ENCODE peak calls at places on chromosome 6, in eight cellular contexts. One of them, this sample, is unnamed.

GRCh38 chr6:111888928-111889696 is 15.9 kb upstream of the FYN start:
- DNase-seq in upper lobe of right lung: no peak
- DNase-seq in amniotic stem cell: no peak
- DNase-seq in C1 segment of cervical spinal cord: no peak
- DNase-seq in T-helper 1 cell: no peak
- DNase-seq in cardiac muscle cell: peak
- DNase-seq in NCI-H526 treated with DMSO at 0.1 percent for 48 hours: no peak
- DNase-seq in nucleus accumbens: no peak
- DNase-seq in this sample: no peak

GRCh38 chr6:52574709-52575489 is 2.0 kb downstream of the TRAM2 start:
- DNase-seq in upper lobe of right lung: no peak
- DNase-seq in amniotic stem cell: no peak
- DNase-seq in C1 segment of cervical spinal cord: no peak
- DNase-seq in T-helper 1 cell: peak
- DNase-seq in cardiac muscle cell: no peak
- DNase-seq in NCI-H526 treated with DMSO at 0.1 percent for 48 hours: no peak
- DNase-seq in nucleus accumbens: no peak
- DNase-seq in this sample: no peak

GRCh38 chr6:100228437-100229424 is 234.7 kb upstream of the MCHR2 start:
- DNase-seq in upper lobe of right lung: peak
- DNase-seq in amniotic stem cell: no peak
- DNase-seq in C1 segment of cervical spinal cord: no peak
- DNase-seq in T-helper 1 cell: no peak
- DNase-seq in cardiac muscle cell: peak
- DNase-seq in NCI-H526 treated with DMSO at 0.1 percent for 48 hours: peak
- DNase-seq in nucleus accumbens: peak
- DNase-seq in this sample: no peak

GRCh38 chr6:68559052-68559451 is 76.0 kb upstream of the ADGRB3 start:
- DNase-seq in upper lobe of right lung: no peak
- DNase-seq in amniotic stem cell: no peak
- DNase-seq in C1 segment of cervical spinal cord: no peak
- DNase-seq in T-helper 1 cell: no peak
- DNase-seq in cardiac muscle cell: no peak
- DNase-seq in NCI-H526 treated with DMSO at 0.1 percent for 48 hours: no peak
- DNase-seq in nucleus accumbens: no peak
- DNase-seq in this sample: no peak

GRCh38 chr6:15592610-15593009 is 70.2 kb downstream of the DTNBP1 start:
- DNase-seq in upper lobe of right lung: no peak
- DNase-seq in amniotic stem cell: no peak
- DNase-seq in C1 segment of cervical spinal cord: no peak
- DNase-seq in T-helper 1 cell: no peak
- DNase-seq in cardiac muscle cell: no peak
- DNase-seq in NCI-H526 treated with DMSO at 0.1 percent for 48 hours: no peak
- DNase-seq in nucleus accumbens: no peak
- DNase-seq in this sample: no peak

GRCh38 chr6:119137194-119138072 is 59.0 kb upstream of the FAM184A start:
- DNase-seq in upper lobe of right lung: no peak
- DNase-seq in amniotic stem cell: no peak
- DNase-seq in C1 segment of cervical spinal cord: no peak
- DNase-seq in T-helper 1 cell: no peak
- DNase-seq in cardiac muscle cell: no peak
- DNase-seq in NCI-H526 treated with DMSO at 0.1 percent for 48 hours: no peak
- DNase-seq in nucleus accumbens: no peak
- DNase-seq in this sample: no peak

GRCh38 chr6:31791324-31792089 is 4.0 kb downstream of the VARS1 start:
- DNase-seq in upper lobe of right lung: no peak
- DNase-seq in amniotic stem cell: no peak
- DNase-seq in C1 segment of cervical spinal cord: no peak
- DNase-seq in T-helper 1 cell: no peak
- DNase-seq in cardiac muscle cell: peak
- DNase-seq in NCI-H526 treated with DMSO at 0.1 percent for 48 hours: peak
- DNase-seq in nucleus accumbens: peak
- DNase-seq in this sample: no peak

GRCh38 chr6:89518352-89519055 is 85.6 kb downstream of the ANKRD6 start:
- DNase-seq in upper lobe of right lung: no peak
- DNase-seq in amniotic stem cell: no peak
- DNase-seq in C1 segment of cervical spinal cord: no peak
- DNase-seq in T-helper 1 cell: no peak
- DNase-seq in cardiac muscle cell: no peak
- DNase-seq in NCI-H526 treated with DMSO at 0.1 percent for 48 hours: no peak
- DNase-seq in nucleus accumbens: no peak
- DNase-seq in this sample: no peak

GRCh38 chr6:144758602-144759001 is 473.5 kb downstream of the UTRN start:
- DNase-seq in upper lobe of right lung: no peak
- DNase-seq in amniotic stem cell: no peak
- DNase-seq in C1 segment of cervical spinal cord: no peak
- DNase-seq in T-helper 1 cell: no peak
- DNase-seq in cardiac muscle cell: no peak
- DNase-seq in NCI-H526 treated with DMSO at 0.1 percent for 48 hours: no peak
- DNase-seq in nucleus accumbens: no peak
- DNase-seq in this sample: no peak